ENCODE peak calls at places on chromosomes 2 and 18, in six cellular contexts. One of them, this sample, is unnamed.

GRCh38 chr2:141927536-141927935 is 203.3 kb downstream of the LRP1B start:
- DNase-seq in fibroblast of pulmonary artery: no peak
- DNase-seq in CD4-positive, alpha-beta T cell: no peak
- DNase-seq in KG1: no peak
- DNase-seq in ACHN: no peak
- DNase-seq in stimulated activated naive CD8-positive, alpha-beta T cell treated with anti-CD3 and anti-CD28 coated beads, Interleukin-15, amount 100 ng/mL, for 72 hours: no peak
- DNase-seq in this sample: peak; percentile 4

GRCh38 chr2:240966906-240967680 is 31.3 kb upstream of the SNED1 start:
- DNase-seq in fibroblast of pulmonary artery: no peak
- DNase-seq in CD4-positive, alpha-beta T cell: no peak
- DNase-seq in KG1: no peak
- DNase-seq in ACHN: no peak
- DNase-seq in stimulated activated naive CD8-positive, alpha-beta T cell treated with anti-CD3 and anti-CD28 coated beads, Interleukin-15, amount 100 ng/mL, for 72 hours: no peak
- DNase-seq in this sample: no peak

GRCh38 chr2:145601306-145601925 is 1081.5 kb upstream of the ZEB2 start:
- DNase-seq in fibroblast of pulmonary artery: no peak
- DNase-seq in CD4-positive, alpha-beta T cell: no peak
- DNase-seq in KG1: no peak
- DNase-seq in ACHN: no peak
- DNase-seq in stimulated activated naive CD8-positive, alpha-beta T cell treated with anti-CD3 and anti-CD28 coated beads, Interleukin-15, amount 100 ng/mL, for 72 hours: no peak
- DNase-seq in this sample: no peak

GRCh38 chr2:172285010-172285621 is 142.3 kb upstream of the ITGA6 start:
- DNase-seq in fibroblast of pulmonary artery: peak; percentile 59
- DNase-seq in CD4-positive, alpha-beta T cell: no peak
- DNase-seq in KG1: no peak
- DNase-seq in ACHN: no peak
- DNase-seq in stimulated activated naive CD8-positive, alpha-beta T cell treated with anti-CD3 and anti-CD28 coated beads, Interleukin-15, amount 100 ng/mL, for 72 hours: no peak
- DNase-seq in this sample: peak; percentile 43

GRCh38 chr2:25567406-25567805 is 106.0 kb downstream of the DTNB start:
- DNase-seq in fibroblast of pulmonary artery: peak; percentile 71
- DNase-seq in CD4-positive, alpha-beta T cell: no peak
- DNase-seq in KG1: peak; percentile 61
- DNase-seq in ACHN: peak; percentile 65
- DNase-seq in stimulated activated naive CD8-positive, alpha-beta T cell treated with anti-CD3 and anti-CD28 coated beads, Interleukin-15, amount 100 ng/mL, for 72 hours: no peak
- DNase-seq in this sample: peak; percentile 44

GRCh38 chr2:9552491-9553178 is 3.0 kb downstream of the ADAM17 start:
- DNase-seq in fibroblast of pulmonary artery: peak; percentile 94
- DNase-seq in CD4-positive, alpha-beta T cell: no peak
- DNase-seq in KG1: no peak
- DNase-seq in ACHN: peak; percentile 45
- DNase-seq in stimulated activated naive CD8-positive, alpha-beta T cell treated with anti-CD3 and anti-CD28 coated beads, Interleukin-15, amount 100 ng/mL, for 72 hours: peak; percentile 12
- DNase-seq in this sample: peak; percentile 87

GRCh38 chr2:241762321-241762932 is 14.2 kb upstream of the GAL3ST2 start:
- DNase-seq in fibroblast of pulmonary artery: no peak
- DNase-seq in CD4-positive, alpha-beta T cell: no peak
- DNase-seq in KG1: no peak
- DNase-seq in ACHN: no peak
- DNase-seq in stimulated activated naive CD8-positive, alpha-beta T cell treated with anti-CD3 and anti-CD28 coated beads, Interleukin-15, amount 100 ng/mL, for 72 hours: peak; percentile 4
- DNase-seq in this sample: no peak

GRCh38 chr2:11562011-11562410 is 28.2 kb downstream of the GREB1 start:
- DNase-seq in fibroblast of pulmonary artery: no peak
- DNase-seq in CD4-positive, alpha-beta T cell: no peak
- DNase-seq in KG1: no peak
- DNase-seq in ACHN: no peak
- DNase-seq in stimulated activated naive CD8-positive, alpha-beta T cell treated with anti-CD3 and anti-CD28 coated beads, Interleukin-15, amount 100 ng/mL, for 72 hours: no peak
- DNase-seq in this sample: no peak

GRCh38 chr18:77110400-77110799 is 22.2 kb downstream of the MBP start:
- DNase-seq in fibroblast of pulmonary artery: no peak
- DNase-seq in CD4-positive, alpha-beta T cell: no peak
- DNase-seq in KG1: no peak
- DNase-seq in ACHN: no peak
- DNase-seq in stimulated activated naive CD8-positive, alpha-beta T cell treated with anti-CD3 and anti-CD28 coated beads, Interleukin-15, amount 100 ng/mL, for 72 hours: no peak
- DNase-seq in this sample: no peak

GRCh38 chr18:70418551-70419311 is 129.9 kb downstream of the SOCS6 start:
- DNase-seq in fibroblast of pulmonary artery: no peak
- DNase-seq in CD4-positive, alpha-beta T cell: no peak
- DNase-seq in KG1: no peak
- DNase-seq in ACHN: no peak
- DNase-seq in stimulated activated naive CD8-positive, alpha-beta T cell treated with anti-CD3 and anti-CD28 coated beads, Interleukin-15, amount 100 ng/mL, for 72 hours: no peak
- DNase-seq in this sample: peak; percentile 90

GRCh38 chr2:47631840-47632398 is 151.0 kb upstream of the MSH6 start:
- DNase-seq in fibroblast of pulmonary artery: peak; percentile 45
- DNase-seq in CD4-positive, alpha-beta T cell: no peak
- DNase-seq in KG1: no peak
- DNase-seq in ACHN: peak; percentile 79
- DNase-seq in stimulated activated naive CD8-positive, alpha-beta T cell treated with anti-CD3 and anti-CD28 coated beads, Interleukin-15, amount 100 ng/mL, for 72 hours: no peak
- DNase-seq in this sample: peak; percentile 62

GRCh38 chr2:134460583-134460998 is 206.7 kb downstream of the MGAT5 start:
- DNase-seq in fibroblast of pulmonary artery: peak; percentile 74
- DNase-seq in CD4-positive, alpha-beta T cell: no peak
- DNase-seq in KG1: no peak
- DNase-seq in ACHN: peak; percentile 64
- DNase-seq in stimulated activated naive CD8-positive, alpha-beta T cell treated with anti-CD3 and anti-CD28 coated beads, Interleukin-15, amount 100 ng/mL, for 72 hours: no peak
- DNase-seq in this sample: peak; percentile 51

GRCh38 chr2:203021986-203022385 is 7.3 kb downstream of the NBEAL1 start:
- DNase-seq in fibroblast of pulmonary artery: peak; percentile 21
- DNase-seq in CD4-positive, alpha-beta T cell: no peak
- DNase-seq in KG1: no peak
- DNase-seq in ACHN: no peak
- DNase-seq in stimulated activated naive CD8-positive, alpha-beta T cell treated with anti-CD3 and anti-CD28 coated beads, Interleukin-15, amount 100 ng/mL, for 72 hours: no peak
- DNase-seq in this sample: peak; percentile 14

GRCh38 chr2:60867007-60867406 is 14.4 kb upstream of the REL start:
- DNase-seq in fibroblast of pulmonary artery: no peak
- DNase-seq in CD4-positive, alpha-beta T cell: no peak
- DNase-seq in KG1: peak; percentile 19
- DNase-seq in ACHN: no peak
- DNase-seq in stimulated activated naive CD8-positive, alpha-beta T cell treated with anti-CD3 and anti-CD28 coated beads, Interleukin-15, amount 100 ng/mL, for 72 hours: no peak
- DNase-seq in this sample: no peak

GRCh38 chr2:33051586-33052385 is 105.0 kb downstream of the LTBP1 start:
- DNase-seq in fibroblast of pulmonary artery: peak; percentile 63
- DNase-seq in CD4-positive, alpha-beta T cell: no peak
- DNase-seq in KG1: no peak
- DNase-seq in ACHN: no peak
- DNase-seq in stimulated activated naive CD8-positive, alpha-beta T cell treated with anti-CD3 and anti-CD28 coated beads, Interleukin-15, amount 100 ng/mL, for 72 hours: no peak
- DNase-seq in this sample: peak; percentile 79

GRCh38 chr2:190759749-190760213 is 110.9 kb downstream of the NAB1 start:
- DNase-seq in fibroblast of pulmonary artery: peak; percentile 91
- DNase-seq in CD4-positive, alpha-beta T cell: no peak
- DNase-seq in KG1: no peak
- DNase-seq in ACHN: peak; percentile 58
- DNase-seq in stimulated activated naive CD8-positive, alpha-beta T cell treated with anti-CD3 and anti-CD28 coated beads, Interleukin-15, amount 100 ng/mL, for 72 hours: no peak
- DNase-seq in this sample: peak; percentile 94